ENCODE peak calls at places on chromosomes 11 and 22, in ten cellular contexts. S is CD8-positive, alpha-beta T cell; G is lower lobe of right lung; M is neuronal stem cell; K is colonic mucosa; R is cardiac muscle cell; L is Karpas-422; P is Panc1; D is PC-3; B is mesendoderm. J is an unnamed sample.

GRCh38 chr11:65170058-65170534 is at the start of gene SPDYC:
- DNase-seq in S (no peak), G (no peak), M (no peak), K (no peak), R (no peak), L (no peak), P (no peak), D (no peak), B (peak; percentile 50), J (no peak)

GRCh38 chr11:69213315-69213714 is 57.6 kb downstream of the SMIM38 start:
- DNase-seq in S (no peak), G (no peak), M (no peak), K (no peak), R (no peak), L (no peak), P (no peak), D (no peak), B (no peak), J (no peak)

GRCh38 chr11:77127969-77128691 is at the start of gene MYO7A:
- DNase-seq in S (no peak), G (no peak), M (peak; percentile 37), K (peak; percentile 61), R (peak; percentile 58), L (no peak), P (no peak), D (no peak), B (peak; percentile 57), J (peak; percentile 77)

GRCh38 chr11:57792060-57792541 is 30.5 kb downstream of the CTNND1 start:
- DNase-seq in S (peak; percentile 86), G (peak; percentile 95), M (no peak), K (peak; percentile 76), R (peak; percentile 49), L (no peak), P (no peak), D (no peak), B (no peak), J (no peak)

GRCh38 chr22:30206964-30207363 is 39.6 kb downstream of the LIF start:
- DNase-seq in S (no peak), G (no peak), M (peak; percentile 51), K (no peak), R (peak; percentile 94), L (no peak), P (peak; percentile 86), D (peak; percentile 97), B (peak; percentile 88), J (peak; percentile 76)

GRCh38 chr22:22032906-22033802 is 50.6 kb upstream of the TOP3B start:
- DNase-seq in S (no peak), G (no peak), M (no peak), K (no peak), R (no peak), L (no peak), P (no peak), D (no peak), B (no peak), J (no peak)

GRCh38 chr11:44036811-44037657 is 10.7 kb upstream of the ACCSL start:
- DNase-seq in S (no peak), G (peak; percentile 80), M (peak; percentile 76), K (peak; percentile 59), R (peak; percentile 93), L (peak; percentile 92), P (peak; percentile 22), D (peak; percentile 79), B (peak; percentile 91), J (peak; percentile 94)

GRCh38 chr11:118135796-118136165 is 16.8 kb downstream of the SCN4B start:
- DNase-seq in S (no peak), G (no peak), M (no peak), K (no peak), R (no peak), L (no peak), P (no peak), D (no peak), B (no peak), J (no peak)

GRCh38 chr11:108037211-108037610 is 28.5 kb downstream of the CUL5 start:
- DNase-seq in S (no peak), G (no peak), M (no peak), K (no peak), R (no peak), L (no peak), P (no peak), D (no peak), B (no peak), J (no peak)

GRCh38 chr11:7143908-7144307 is 55.1 kb downstream of the RBMXL2 start:
- DNase-seq in S (no peak), G (no peak), M (peak; percentile 23), K (no peak), R (peak; percentile 17), L (peak; percentile 69), P (peak; percentile 43), D (peak; percentile 56), B (peak; percentile 36), J (peak; percentile 61)

GRCh38 chr11:125348704-125349635 is 147.1 kb downstream of the FEZ1 start:
- DNase-seq in S (peak; percentile 57), G (peak; percentile 44), M (no peak), K (peak; percentile 48), R (peak; percentile 51), L (no peak), P (peak; percentile 25), D (peak; percentile 60), B (peak; percentile 71), J (peak; percentile 95)

GRCh38 chr11:124075841-124076571 is 34.9 kb upstream of the OR10G7 start:
- DNase-seq in S (no peak), G (peak; percentile 56), M (no peak), K (peak; percentile 58), R (peak; percentile 10), L (no peak), P (no peak), D (no peak), B (no peak), J (no peak)

GRCh38 chr11:107683807-107684206 is 28.0 kb downstream of the SLN start:
- DNase-seq in S (no peak), G (no peak), M (no peak), K (no peak), R (no peak), L (peak; percentile 64), P (no peak), D (peak; percentile 68), B (peak; percentile 77), J (peak; percentile 31)

DNA sequence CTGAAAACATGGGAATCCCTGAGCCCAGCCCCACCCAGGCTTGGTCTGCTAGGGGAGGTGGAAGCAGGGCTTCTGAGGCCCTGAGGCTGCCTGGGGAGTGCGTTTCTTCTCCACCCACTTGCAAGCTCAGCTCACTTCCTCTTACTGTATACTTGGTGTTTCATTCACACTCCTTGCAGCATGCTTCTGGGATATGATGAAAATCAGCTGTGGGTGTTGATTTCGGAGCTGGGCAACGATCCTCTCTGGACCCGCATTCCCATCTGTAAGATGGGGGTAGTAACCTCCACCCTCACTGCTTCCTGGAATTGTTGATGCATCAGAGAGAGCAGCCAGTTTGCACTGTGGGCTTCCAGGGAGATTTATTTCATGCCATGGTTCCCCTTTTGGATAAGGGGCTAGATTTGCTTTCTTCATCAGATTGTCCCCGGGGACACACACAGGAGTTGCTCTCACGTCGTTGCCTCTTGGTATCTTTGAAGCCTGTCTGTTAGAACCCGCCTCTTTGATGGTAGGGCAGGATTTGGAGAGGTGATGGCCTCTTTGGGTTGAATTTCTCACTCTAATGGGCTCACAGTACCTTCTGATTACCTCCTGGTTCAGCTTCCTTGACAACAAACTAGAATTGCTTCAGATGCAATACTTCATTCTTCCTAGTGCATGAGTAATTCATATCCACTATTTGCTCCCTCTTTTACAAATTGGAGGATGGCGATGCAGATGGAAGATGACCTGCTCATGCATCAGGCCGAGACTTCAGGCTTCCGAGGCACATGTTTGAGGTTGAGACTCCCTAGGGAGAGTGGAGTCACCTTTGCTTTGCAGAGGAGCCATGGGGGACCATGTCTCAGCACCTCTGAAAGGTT is 40.4 kb downstream of the BCR start:
- DNase-seq in S (no peak), G (peak; percentile 59), M (no peak), K (peak; percentile 64), R (peak; percentile 75), L (peak; percentile 95), P (no peak), D (no peak), B (no peak), J (no peak)
- H3K27ac ChIP-seq in S (no peak overlapping the region), G (peak overlapping the region; percentile 80), M (no peak overlapping the region), K (peak overlapping the region; percentile 23), R (peak overlapping the region; percentile 76), L (peak overlapping the region; percentile 98), P (no peak overlapping the region), D (no peak overlapping the region), B (no peak overlapping the region), J (no peak overlapping the region)

GRCh38 chr22:27760474-27760873 is 41.1 kb downstream of the MN1 start:
- DNase-seq in S (no peak), G (no peak), M (no peak), K (no peak), R (no peak), L (no peak), P (no peak), D (no peak), B (no peak), J (no peak)
- H3K27ac ChIP-seq in S (no peak overlapping the region), G (no peak overlapping the region), M (no peak overlapping the region), K (no peak overlapping the region), R (no peak overlapping the region), L (no peak overlapping the region), P (no peak overlapping the region), D (no peak overlapping the region), B (no peak overlapping the region), J (no peak overlapping the region)

DNA sequence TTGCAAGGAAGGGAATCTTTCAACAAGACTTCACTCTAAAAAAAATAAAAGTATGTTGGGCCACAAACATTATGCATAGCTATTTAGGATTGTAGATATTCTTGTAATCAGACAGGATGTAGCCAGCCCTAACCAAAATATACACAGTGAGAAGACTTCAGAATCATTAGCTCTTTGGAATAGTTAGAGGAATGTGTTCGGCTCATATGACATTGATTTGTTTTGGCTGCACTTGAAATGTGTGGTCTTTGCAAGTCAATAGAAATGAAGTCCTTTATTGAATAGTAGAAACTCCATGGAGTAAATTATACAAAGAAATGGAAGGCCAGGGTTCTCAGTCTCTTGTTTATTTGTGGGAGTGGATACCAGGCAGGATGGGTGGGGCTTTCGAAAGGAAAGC is 692.1 kb downstream of the NTM start:
- DNase-seq in S (no peak), G (no peak), M (no peak), K (no peak), R (no peak), L (no peak), P (no peak), D (no peak), B (no peak), J (no peak)
- H3K27ac ChIP-seq in S (no peak overlapping the region), G (no peak overlapping the region), M (no peak overlapping the region), K (no peak overlapping the region), R (no peak overlapping the region), L (no peak overlapping the region), P (no peak overlapping the region), D (no peak overlapping the region), B (no peak overlapping the region), J (no peak overlapping the region)

GRCh38 chr11:134510171-134510570 is 98.1 kb upstream of the B3GAT1 start:
- DNase-seq in S (no peak), G (no peak), M (no peak), K (no peak), R (no peak), L (no peak), P (no peak), D (no peak), B (no peak), J (no peak)
- H3K27ac ChIP-seq in S (no peak overlapping the region), G (no peak overlapping the region), M (no peak overlapping the region), K (no peak overlapping the region), R (no peak overlapping the region), L (no peak overlapping the region), P (no peak overlapping the region), D (no peak overlapping the region), B (no peak overlapping the region), J (no peak overlapping the region)

GRCh38 chr11:14463623-14464022 is 36.0 kb downstream of the COPB1 start:
- DNase-seq in S (no peak), G (no peak), M (no peak), K (no peak), R (no peak), L (no peak), P (no peak), D (no peak), B (no peak), J (no peak)
- H3K27ac ChIP-seq in S (no peak overlapping the region), G (no peak overlapping the region), M (no peak overlapping the region), K (no peak overlapping the region), R (no peak overlapping the region), L (no peak overlapping the region), P (no peak overlapping the region), D (no peak overlapping the region), B (no peak overlapping the region), J (no peak overlapping the region)

J was measured in neural progenitor cell.